ENCODE peak calls at places on chromosomes 13 and 19, in four cellular contexts. One of them, this sample, is unnamed.

GRCh38 chr19:16400911-16401675 is 70.7 kb downstream of the EPS15L1 start:
- DNase-seq in GM12865: no peak
- DNase-seq in neuronal stem cell: no peak
- DNase-seq in stimulated activated CD4-positive, alpha-beta T cell treated with anti-CD3 and anti-CD28 coated beads, Interleukin-15, amount 100 ng/mL, for 24 hours: peak
- DNase-seq in this sample: no peak

GRCh38 chr19:55086730-55087541 is 11.3 kb downstream of the EPS8L1 start:
- DNase-seq in GM12865: peak
- DNase-seq in neuronal stem cell: peak
- DNase-seq in stimulated activated CD4-positive, alpha-beta T cell treated with anti-CD3 and anti-CD28 coated beads, Interleukin-15, amount 100 ng/mL, for 24 hours: peak
- DNase-seq in this sample: no peak

GRCh38 chr19:1882786-1883692 is 2.3 kb downstream of the ABHD17A start:
- DNase-seq in stimulated activated CD4-positive, alpha-beta T cell treated with anti-CD3 and anti-CD28 coated beads, Interleukin-15, amount 100 ng/mL, for 24 hours: no peak
- DNase-seq in GM12865: no peak
- DNase-seq in neuronal stem cell: no peak
- DNase-seq in this sample: no peak

GRCh38 chr13:112624602-112625430 is 36.9 kb upstream of the TUBGCP3 start:
- DNase-seq in neuronal stem cell: no peak
- DNase-seq in stimulated activated CD4-positive, alpha-beta T cell treated with anti-CD3 and anti-CD28 coated beads, Interleukin-15, amount 100 ng/mL, for 24 hours: no peak
- DNase-seq in GM12865: no peak
- DNase-seq in this sample: no peak

GRCh38 chr13:72261732-72262131 is 394.7 kb upstream of the DACH1 start:
- DNase-seq in stimulated activated CD4-positive, alpha-beta T cell treated with anti-CD3 and anti-CD28 coated beads, Interleukin-15, amount 100 ng/mL, for 24 hours: no peak
- DNase-seq in GM12865: no peak
- DNase-seq in neuronal stem cell: no peak
- DNase-seq in this sample: no peak

GRCh38 chr13:36553501-36553900 is 120.3 kb upstream of the SERTM1 start:
- DNase-seq in neuronal stem cell: no peak
- DNase-seq in GM12865: no peak
- DNase-seq in stimulated activated CD4-positive, alpha-beta T cell treated with anti-CD3 and anti-CD28 coated beads, Interleukin-15, amount 100 ng/mL, for 24 hours: no peak
- DNase-seq in this sample: no peak

GRCh38 chr13:55654243-55654642 is 1486.5 kb upstream of the PRR20A start:
- DNase-seq in stimulated activated CD4-positive, alpha-beta T cell treated with anti-CD3 and anti-CD28 coated beads, Interleukin-15, amount 100 ng/mL, for 24 hours: no peak
- DNase-seq in neuronal stem cell: no peak
- DNase-seq in GM12865: no peak
- DNase-seq in this sample: no peak

GRCh38 chr19:35410487-35410886 is 37.6 kb upstream of the FFAR2 start:
- DNase-seq in GM12865: no peak
- DNase-seq in neuronal stem cell: no peak
- DNase-seq in stimulated activated CD4-positive, alpha-beta T cell treated with anti-CD3 and anti-CD28 coated beads, Interleukin-15, amount 100 ng/mL, for 24 hours: no peak
- DNase-seq in this sample: no peak

GRCh38 chr19:2217591-2217990 is 18.5 kb downstream of the PLEKHJ1 start:
- DNase-seq in GM12865: no peak
- DNase-seq in stimulated activated CD4-positive, alpha-beta T cell treated with anti-CD3 and anti-CD28 coated beads, Interleukin-15, amount 100 ng/mL, for 24 hours: no peak
- DNase-seq in neuronal stem cell: no peak
- DNase-seq in this sample: no peak

GRCh38 chr19:52722062-52723005 is 12.5 kb downstream of the ZNF611 start:
- DNase-seq in GM12865: no peak
- DNase-seq in neuronal stem cell: no peak
- DNase-seq in stimulated activated CD4-positive, alpha-beta T cell treated with anti-CD3 and anti-CD28 coated beads, Interleukin-15, amount 100 ng/mL, for 24 hours: no peak
- DNase-seq in this sample: no peak

GRCh38 chr13:30569901-30570576 is 47.7 kb upstream of the USPL1 start:
- DNase-seq in GM12865: no peak
- DNase-seq in stimulated activated CD4-positive, alpha-beta T cell treated with anti-CD3 and anti-CD28 coated beads, Interleukin-15, amount 100 ng/mL, for 24 hours: peak
- DNase-seq in neuronal stem cell: no peak
- DNase-seq in this sample: no peak

GRCh38 chr19:46624958-46625661 is at the start of gene PTGIR:
- DNase-seq in neuronal stem cell: no peak
- DNase-seq in GM12865: peak
- DNase-seq in stimulated activated CD4-positive, alpha-beta T cell treated with anti-CD3 and anti-CD28 coated beads, Interleukin-15, amount 100 ng/mL, for 24 hours: peak
- DNase-seq in this sample: no peak

GRCh38 chr19:1864480-1865171 is 1.2 kb upstream of the KLF16 start:
- DNase-seq in GM12865: peak
- DNase-seq in stimulated activated CD4-positive, alpha-beta T cell treated with anti-CD3 and anti-CD28 coated beads, Interleukin-15, amount 100 ng/mL, for 24 hours: peak
- DNase-seq in neuronal stem cell: peak
- DNase-seq in this sample: no peak

GRCh38 chr13:106493569-106493968 is 41.9 kb downstream of the EFNB2 start:
- DNase-seq in stimulated activated CD4-positive, alpha-beta T cell treated with anti-CD3 and anti-CD28 coated beads, Interleukin-15, amount 100 ng/mL, for 24 hours: no peak
- DNase-seq in GM12865: peak
- DNase-seq in neuronal stem cell: no peak
- DNase-seq in this sample: no peak

GRCh38 chr13:43516401-43516826 is 270.4 kb downstream of the ENOX1 start:
- DNase-seq in neuronal stem cell: no peak
- DNase-seq in stimulated activated CD4-positive, alpha-beta T cell treated with anti-CD3 and anti-CD28 coated beads, Interleukin-15, amount 100 ng/mL, for 24 hours: no peak
- DNase-seq in GM12865: no peak
- DNase-seq in this sample: no peak

GRCh38 chr13:94673841-94674240 is 38.5 kb downstream of the SOX21 start:
- DNase-seq in stimulated activated CD4-positive, alpha-beta T cell treated with anti-CD3 and anti-CD28 coated beads, Interleukin-15, amount 100 ng/mL, for 24 hours: no peak
- DNase-seq in neuronal stem cell: no peak
- DNase-seq in GM12865: no peak
- DNase-seq in this sample: peak

GRCh38 chr19:30228113-30228725 is 144.0 kb upstream of the ZNF536 start:
- DNase-seq in stimulated activated CD4-positive, alpha-beta T cell treated with anti-CD3 and anti-CD28 coated beads, Interleukin-15, amount 100 ng/mL, for 24 hours: peak
- DNase-seq in GM12865: peak
- DNase-seq in neuronal stem cell: no peak
- DNase-seq in this sample: peak

This sample was measured in HAP-1.